ENCODE peak calls at places on chromosome 18, in seven cellular contexts. One of them, this sample, is unnamed.

GRCh38 chr18:41872206-41872605 is 82.8 kb upstream of the PIK3C3 start:
- DNase-seq in sigmoid colon: no peak
- DNase-seq in right lobe of liver: no peak
- DNase-seq in heart left ventricle: no peak
- DNase-seq in body of pancreas: no peak
- DNase-seq in small intestine: no peak
- DNase-seq in stomach: no peak
- DNase-seq in this sample: no peak

GRCh38 chr18:32049393-32050161 is 31.0 kb downstream of the RNF125 start:
- DNase-seq in stomach: peak; percentile 34
- DNase-seq in small intestine: peak; percentile 45
- DNase-seq in sigmoid colon: no peak
- DNase-seq in heart left ventricle: peak; percentile 33
- DNase-seq in body of pancreas: no peak
- DNase-seq in right lobe of liver: peak; percentile 50
- DNase-seq in this sample: no peak

GRCh38 chr18:2823966-2824365 is 22.8 kb upstream of the EMILIN2 start:
- DNase-seq in sigmoid colon: no peak
- DNase-seq in stomach: no peak
- DNase-seq in body of pancreas: no peak
- DNase-seq in heart left ventricle: no peak
- DNase-seq in right lobe of liver: no peak
- DNase-seq in small intestine: no peak
- DNase-seq in this sample: no peak

GRCh38 chr18:13454363-13455150 is 236.0 kb downstream of the LDLRAD4 start:
- DNase-seq in stomach: peak; percentile 8
- DNase-seq in body of pancreas: no peak
- DNase-seq in heart left ventricle: no peak
- DNase-seq in sigmoid colon: no peak
- DNase-seq in right lobe of liver: no peak
- DNase-seq in small intestine: no peak
- DNase-seq in this sample: no peak

GRCh38 chr18:199768-200167 is 41.4 kb downstream of the USP14 start:
- DNase-seq in small intestine: no peak
- DNase-seq in sigmoid colon: no peak
- DNase-seq in stomach: no peak
- DNase-seq in heart left ventricle: no peak
- DNase-seq in right lobe of liver: no peak
- DNase-seq in body of pancreas: no peak
- DNase-seq in this sample: no peak

GRCh38 chr18:3447035-3447894 is 2.7 kb upstream of the TGIF1 start:
- DNase-seq in small intestine: peak; percentile 20
- DNase-seq in right lobe of liver: peak; percentile 57
- DNase-seq in stomach: peak; percentile 37
- DNase-seq in sigmoid colon: peak; percentile 82
- DNase-seq in body of pancreas: peak; percentile 26
- DNase-seq in heart left ventricle: peak; percentile 38
- DNase-seq in this sample: no peak

GRCh38 chr18:36942264-36942663 is 113.3 kb downstream of the KIAA1328 start:
- DNase-seq in small intestine: peak; percentile 37
- DNase-seq in stomach: no peak
- DNase-seq in sigmoid colon: no peak
- DNase-seq in heart left ventricle: no peak
- DNase-seq in right lobe of liver: no peak
- DNase-seq in body of pancreas: peak; percentile 12
- DNase-seq in this sample: no peak

GRCh38 chr18:5891361-5892215 is 3.7 kb downstream of the TMEM200C start:
- DNase-seq in right lobe of liver: no peak
- DNase-seq in body of pancreas: no peak
- DNase-seq in small intestine: no peak
- DNase-seq in sigmoid colon: no peak
- DNase-seq in stomach: no peak
- DNase-seq in heart left ventricle: no peak
- DNase-seq in this sample: no peak

GRCh38 chr18:8260319-8260718 is 348.9 kb upstream of the RAB12 start:
- DNase-seq in small intestine: no peak
- DNase-seq in stomach: no peak
- DNase-seq in right lobe of liver: no peak
- DNase-seq in heart left ventricle: no peak
- DNase-seq in sigmoid colon: no peak
- DNase-seq in body of pancreas: no peak
- DNase-seq in this sample: no peak

GRCh38 chr18:55249572-55249971 is 290.3 kb upstream of the CCDC68 start:
- DNase-seq in right lobe of liver: no peak
- DNase-seq in sigmoid colon: no peak
- DNase-seq in stomach: no peak
- DNase-seq in small intestine: no peak
- DNase-seq in heart left ventricle: no peak
- DNase-seq in body of pancreas: no peak
- DNase-seq in this sample: no peak

GRCh38 chr18:6376433-6377229 is 38.1 kb downstream of the L3MBTL4 start:
- DNase-seq in heart left ventricle: no peak
- DNase-seq in right lobe of liver: peak; percentile 58
- DNase-seq in small intestine: no peak
- DNase-seq in body of pancreas: no peak
- DNase-seq in stomach: no peak
- DNase-seq in sigmoid colon: no peak
- DNase-seq in this sample: no peak

GRCh38 chr18:991441-991840 is 86.8 kb downstream of the ADCYAP1 start:
- DNase-seq in stomach: no peak
- DNase-seq in sigmoid colon: no peak
- DNase-seq in heart left ventricle: no peak
- DNase-seq in right lobe of liver: no peak
- DNase-seq in small intestine: no peak
- DNase-seq in body of pancreas: no peak
- DNase-seq in this sample: no peak

GRCh38 chr18:50879302-50880107 is 587 bp downstream of the ME2 start:
- DNase-seq in stomach: peak; percentile 43
- DNase-seq in heart left ventricle: no peak
- DNase-seq in right lobe of liver: peak; percentile 58
- DNase-seq in small intestine: peak; percentile 43
- DNase-seq in body of pancreas: no peak
- DNase-seq in sigmoid colon: no peak
- DNase-seq in this sample: no peak

GRCh38 chr18:13823707-13824395 is at the start of gene MC5R:
- DNase-seq in sigmoid colon: no peak
- DNase-seq in small intestine: peak; percentile 51
- DNase-seq in right lobe of liver: peak; percentile 77
- DNase-seq in stomach: peak; percentile 72
- DNase-seq in body of pancreas: peak; percentile 65
- DNase-seq in heart left ventricle: peak; percentile 47
- DNase-seq in this sample: no peak

GRCh38 chr18:50560681-50561629 is 1.1 kb downstream of the MAPK4 start:
- DNase-seq in sigmoid colon: no peak
- DNase-seq in body of pancreas: peak; percentile 21
- DNase-seq in stomach: no peak
- DNase-seq in right lobe of liver: peak; percentile 64
- DNase-seq in small intestine: peak; percentile 8
- DNase-seq in heart left ventricle: peak; percentile 41
- DNase-seq in this sample: no peak

GRCh38 chr18:67938691-67939090 is 422.2 kb upstream of the DSEL start:
- DNase-seq in heart left ventricle: no peak
- DNase-seq in body of pancreas: no peak
- DNase-seq in sigmoid colon: no peak
- DNase-seq in right lobe of liver: no peak
- DNase-seq in small intestine: no peak
- DNase-seq in stomach: no peak
- DNase-seq in this sample: no peak

GRCh38 chr18:35099911-35100310 is 58.7 kb downstream of the MAPRE2 start:
- DNase-seq in right lobe of liver: no peak
- DNase-seq in body of pancreas: no peak
- DNase-seq in sigmoid colon: no peak
- DNase-seq in small intestine: no peak
- DNase-seq in stomach: no peak
- DNase-seq in heart left ventricle: no peak
- DNase-seq in this sample: no peak

GRCh38 chr18:58761241-58761969 is 90.1 kb downstream of the MALT1 start:
- DNase-seq in body of pancreas: no peak
- DNase-seq in small intestine: no peak
- DNase-seq in heart left ventricle: peak; percentile 54
- DNase-seq in sigmoid colon: no peak
- DNase-seq in stomach: peak; percentile 52
- DNase-seq in right lobe of liver: no peak
- DNase-seq in this sample: no peak

GRCh38 chr18:58762781-58763171 is 91.5 kb downstream of the MALT1 start:
- DNase-seq in sigmoid colon: no peak
- DNase-seq in heart left ventricle: no peak
- DNase-seq in small intestine: no peak
- DNase-seq in right lobe of liver: no peak
- DNase-seq in stomach: no peak
- DNase-seq in body of pancreas: no peak
- DNase-seq in this sample: no peak

GRCh38 chr18:58766164-58766563 is 94.9 kb downstream of the MALT1 start:
- DNase-seq in sigmoid colon: no peak
- DNase-seq in right lobe of liver: no peak
- DNase-seq in body of pancreas: no peak
- DNase-seq in small intestine: no peak
- DNase-seq in heart left ventricle: no peak
- DNase-seq in stomach: no peak
- DNase-seq in this sample: no peak

GRCh38 chr18:58758606-58759005 is 87.3 kb downstream of the MALT1 start:
- DNase-seq in stomach: no peak
- DNase-seq in right lobe of liver: no peak
- DNase-seq in heart left ventricle: no peak
- DNase-seq in small intestine: no peak
- DNase-seq in body of pancreas: no peak
- DNase-seq in sigmoid colon: no peak
- DNase-seq in this sample: no peak

DNA sequence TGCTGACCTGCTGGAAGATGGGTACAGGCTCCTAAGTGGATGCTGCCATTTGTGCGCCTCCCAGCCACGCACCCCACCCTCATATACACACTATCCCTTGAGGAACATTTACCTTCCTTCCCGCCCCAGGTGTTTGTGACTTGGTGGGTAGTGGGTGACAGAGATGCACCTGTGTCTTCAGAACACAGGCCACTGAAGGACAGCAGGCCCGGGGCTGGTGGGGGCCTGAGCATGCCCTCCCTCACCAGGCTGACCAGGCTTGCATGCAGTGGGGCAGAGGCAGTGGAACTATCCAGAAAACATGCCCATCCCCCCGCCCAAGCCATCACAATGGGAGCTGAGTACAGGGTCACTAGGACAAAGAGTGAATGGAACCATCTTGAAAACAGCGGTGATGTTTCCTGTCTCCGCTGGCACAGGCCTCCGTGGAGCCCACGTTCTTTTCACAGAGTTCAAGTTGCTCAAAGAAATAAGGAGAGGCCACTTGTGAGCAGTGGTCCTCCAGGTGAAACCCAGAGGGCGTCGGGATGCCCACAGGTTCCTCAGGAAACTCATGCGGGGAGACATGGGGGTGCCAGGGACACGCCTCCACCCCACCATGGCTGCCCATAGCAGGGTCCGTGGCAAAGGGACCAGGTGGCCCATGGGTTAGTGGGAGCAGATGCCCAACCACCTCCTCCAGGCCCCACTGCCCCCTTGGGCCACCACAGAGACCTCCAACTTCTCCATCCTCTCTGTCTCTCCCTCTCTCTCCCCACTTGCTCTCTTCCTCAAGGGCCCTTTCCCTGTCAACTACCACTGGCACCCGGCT is 90.9 kb downstream of the MALT1 start:
- DNase-seq in sigmoid colon: no peak
- DNase-seq in stomach: no peak
- DNase-seq in right lobe of liver: no peak
- DNase-seq in heart left ventricle: no peak
- DNase-seq in body of pancreas: no peak
- DNase-seq in small intestine: no peak
- DNase-seq in this sample: no peak
- H3K27me3 ChIP-seq in sigmoid colon: peaks cover 20% of the 10 kb centered on the region
- H3K27me3 ChIP-seq in stomach: no peaks in the 10 kb centered on the region
- H3K27me3 ChIP-seq in right lobe of liver: no peaks in the 10 kb centered on the region
- H3K27me3 ChIP-seq in heart left ventricle: no peaks in the 10 kb centered on the region
- H3K27me3 ChIP-seq in body of pancreas: no peaks in the 10 kb centered on the region
- H3K27me3 ChIP-seq in small intestine: no peaks in the 10 kb centered on the region
- H3K27me3 ChIP-seq in this sample: no peaks in the 10 kb centered on the region

GRCh38 chr18:24055009-24055804 is 40.7 kb downstream of the TTC39C start:
- DNase-seq in heart left ventricle: no peak
- DNase-seq in stomach: no peak
- DNase-seq in sigmoid colon: no peak
- DNase-seq in right lobe of liver: no peak
- DNase-seq in small intestine: no peak
- DNase-seq in body of pancreas: no peak
- DNase-seq in this sample: no peak
- H3K27me3 ChIP-seq in heart left ventricle: no peaks in the 10 kb centered on the region
- H3K27me3 ChIP-seq in stomach: no peaks in the 10 kb centered on the region
- H3K27me3 ChIP-seq in sigmoid colon: no peaks in the 10 kb centered on the region
- H3K27me3 ChIP-seq in right lobe of liver: no peaks in the 10 kb centered on the region
- H3K27me3 ChIP-seq in small intestine: no peaks in the 10 kb centered on the region
- H3K27me3 ChIP-seq in body of pancreas: no peaks in the 10 kb centered on the region
- H3K27me3 ChIP-seq in this sample: no peaks in the 10 kb centered on the region

DNA sequence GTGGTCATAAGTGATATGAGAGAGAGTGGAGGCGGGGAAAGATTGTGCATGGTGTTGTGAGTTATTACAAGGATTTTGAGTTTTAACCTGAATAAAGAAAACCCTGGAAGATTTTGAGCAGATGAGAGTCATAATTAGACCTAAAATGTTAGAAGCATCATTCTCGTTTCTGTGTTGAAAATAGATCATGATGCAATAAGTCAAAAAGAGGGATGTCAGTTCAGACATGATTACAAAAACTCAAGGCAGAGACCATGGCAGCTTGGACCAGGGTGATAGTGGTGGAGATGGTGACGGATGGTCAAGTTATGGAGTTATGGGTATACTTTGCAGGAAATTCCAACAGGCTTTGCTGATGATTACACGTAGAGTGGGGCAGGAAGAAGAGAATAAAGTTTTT is 267.2 kb downstream of the CDH20 start:
- DNase-seq in sigmoid colon: no peak
- DNase-seq in body of pancreas: no peak
- DNase-seq in heart left ventricle: no peak
- DNase-seq in stomach: no peak
- DNase-seq in right lobe of liver: no peak
- DNase-seq in small intestine: no peak
- DNase-seq in this sample: no peak
- H3K27me3 ChIP-seq in sigmoid colon: no peaks in the 10 kb centered on the region
- H3K27me3 ChIP-seq in body of pancreas: no peaks in the 10 kb centered on the region
- H3K27me3 ChIP-seq in heart left ventricle: no peaks in the 10 kb centered on the region
- H3K27me3 ChIP-seq in stomach: no peaks in the 10 kb centered on the region
- H3K27me3 ChIP-seq in right lobe of liver: no peaks in the 10 kb centered on the region
- H3K27me3 ChIP-seq in small intestine: no peaks in the 10 kb centered on the region
- H3K27me3 ChIP-seq in this sample: no peaks in the 10 kb centered on the region

DNA sequence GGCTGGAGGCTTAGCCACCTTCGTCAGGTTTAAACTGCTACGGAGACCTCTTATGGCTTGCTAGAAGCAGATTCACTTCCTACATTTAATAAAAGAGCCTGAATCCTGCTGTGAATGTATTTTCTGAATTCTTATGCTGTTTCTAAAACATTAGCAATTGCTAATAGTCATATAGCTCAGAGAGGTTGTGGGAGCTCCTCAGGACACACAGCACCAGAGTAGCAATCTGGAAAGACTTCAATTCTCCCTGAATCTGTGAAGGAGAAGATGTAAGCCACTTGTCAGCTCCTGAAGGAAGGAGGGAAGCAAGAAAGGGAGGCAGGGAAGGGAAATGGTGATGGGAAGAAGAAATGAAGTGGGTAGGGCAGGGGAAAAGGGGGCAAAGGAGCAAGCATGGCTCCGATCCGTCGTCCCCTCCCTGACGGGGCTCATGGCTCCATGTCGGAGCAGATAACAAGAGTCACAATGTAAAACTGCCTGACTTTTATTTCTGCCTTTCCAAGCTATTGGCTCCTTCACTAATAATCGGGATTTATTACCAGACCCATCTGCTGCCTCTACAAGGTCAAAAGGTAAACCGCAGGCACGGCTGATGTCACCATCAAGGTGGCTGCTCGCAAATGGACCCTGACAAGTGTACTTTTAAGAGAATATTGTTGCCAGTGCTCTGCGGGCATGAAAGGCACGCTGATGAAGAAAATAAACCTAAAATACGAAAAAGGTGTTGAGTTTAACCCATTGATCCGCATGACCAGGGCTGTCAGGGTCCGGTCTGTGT is 656.0 kb upstream of the SALL3 start:
- DNase-seq in heart left ventricle: no peak
- DNase-seq in sigmoid colon: no peak
- DNase-seq in small intestine: no peak
- DNase-seq in body of pancreas: no peak
- DNase-seq in stomach: no peak
- DNase-seq in right lobe of liver: no peak
- DNase-seq in this sample: no peak
- H3K27me3 ChIP-seq in heart left ventricle: no peaks in the 10 kb centered on the region
- H3K27me3 ChIP-seq in sigmoid colon: peaks cover 11% of the 10 kb centered on the region
- H3K27me3 ChIP-seq in small intestine: no peaks in the 10 kb centered on the region
- H3K27me3 ChIP-seq in body of pancreas: no peaks in the 10 kb centered on the region
- H3K27me3 ChIP-seq in stomach: no peaks in the 10 kb centered on the region
- H3K27me3 ChIP-seq in right lobe of liver: no peaks in the 10 kb centered on the region
- H3K27me3 ChIP-seq in this sample: no peaks in the 10 kb centered on the region